ENCODE peak calls at places on chromosomes 3 and 15, in four cellular contexts. J is K562, H is Panc1, W is HepG2. M is an unnamed sample.

GRCh38 chr3:100993309-100993708 is at the start of gene ABI3BP:
- DNase-seq in J (no peak), H (no peak), W (no peak), M (peak)

GRCh38 chr3:42884324-42884723 is 8.6 kb upstream of the CYP8B1 start:
- DNase-seq in W (peak), H (no peak), J (no peak), M (no peak)

GRCh38 chr15:77266708-77267387 is 153.1 kb downstream of the PEAK1 start:
- DNase-seq in J (no peak), W (no peak), H (no peak), M (peak)

GRCh38 chr15:84969257-84969656 is 12.4 kb upstream of the PDE8A start:
- DNase-seq in H (no peak), W (no peak), J (no peak), M (no peak)

GRCh38 chr15:45612790-45613415 is 21.9 kb upstream of the SQOR start:
- DNase-seq in J (no peak), W (no peak), H (no peak), M (no peak)

GRCh38 chr3:74273091-74273490 is 341.4 kb downstream of the CNTN3 start:
- DNase-seq in W (no peak), H (no peak), J (no peak), M (no peak)

GRCh38 chr15:82737975-82738374 is 28.3 kb upstream of the AP3B2 start:
- DNase-seq in W (no peak), H (no peak), J (no peak), M (no peak)

GRCh38 chr3:169344465-169344864 is 319.0 kb downstream of the MECOM start:
- DNase-seq in W (no peak), J (no peak), H (no peak), M (no peak)

GRCh38 chr3:75180945-75181298 is 483.2 kb upstream of the FRG2C start:
- DNase-seq in W (no peak), H (no peak), J (no peak), M (no peak)

GRCh38 chr3:142353571-142353970 is 94.3 kb downstream of the XRN1 start:
- DNase-seq in J (no peak), W (no peak), H (no peak), M (no peak)

GRCh38 chr15:90203922-90204321 is 2.8 kb downstream of the SEMA4B start:
- DNase-seq in H (no peak), J (no peak), W (no peak), M (no peak)

GRCh38 chr3:129560269-129560787 is 17.4 kb downstream of the H1-8 start:
- DNase-seq in J (peak), H (no peak), W (no peak), M (no peak)

GRCh38 chr3:182920515-182921084 is 59.7 kb downstream of the DCUN1D1 start:
- DNase-seq in J (peak), W (no peak), H (no peak), M (peak)

GRCh38 chr3:134372405-134373277 is 1.6 kb downstream of the AMOTL2 start:
- DNase-seq in W (no peak), J (no peak), H (no peak), M (no peak)

GRCh38 chr3:114879059-114880031 is 267.7 kb downstream of the ZBTB20 start:
- DNase-seq in W (no peak), H (no peak), J (no peak), M (peak)

GRCh38 chr3:128322030-128323022 is 144.4 kb downstream of the DNAJB8 start:
- DNase-seq in W (no peak), J (peak), H (peak), M (no peak)

GRCh38 chr15:63605816-63606215 is 8.6 kb downstream of the FBXL22 start:
- DNase-seq in J (no peak), W (no peak), H (no peak), M (no peak)

DNA sequence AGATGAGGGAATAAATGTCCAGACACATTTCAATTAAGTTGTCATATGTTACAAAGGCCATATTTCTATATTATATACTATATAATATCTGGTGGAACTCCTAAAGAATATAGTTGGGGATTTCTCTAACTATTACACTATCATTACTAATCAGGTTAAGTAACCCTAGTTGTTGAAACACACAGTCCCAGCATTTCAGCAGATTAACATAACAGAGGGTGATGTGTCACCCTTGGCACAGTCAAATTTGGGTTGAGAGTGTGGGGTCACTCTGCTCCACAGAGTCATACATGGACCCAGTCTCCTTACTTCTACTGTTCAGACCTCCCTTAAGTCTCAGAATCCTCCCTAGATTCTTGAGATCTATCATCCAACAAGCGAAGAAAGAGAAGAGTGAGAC is 496.4 kb upstream of the MDFIC2 start:
- DNase-seq in W (no peak), H (no peak), J (no peak), M (no peak)
- TF ChIP-seq TCF7L2 in W (no peak), H (no peak), J (no peak), M (no peak)

GRCh38 chr3:16828815-16829214 is 55.9 kb upstream of the PLCL2 start:
- DNase-seq in J (peak), H (no peak), W (no peak), M (peak)
- TF ChIP-seq TCF7L2 in J (no peak), H (no peak), W (no peak), M (no peak)

DNA sequence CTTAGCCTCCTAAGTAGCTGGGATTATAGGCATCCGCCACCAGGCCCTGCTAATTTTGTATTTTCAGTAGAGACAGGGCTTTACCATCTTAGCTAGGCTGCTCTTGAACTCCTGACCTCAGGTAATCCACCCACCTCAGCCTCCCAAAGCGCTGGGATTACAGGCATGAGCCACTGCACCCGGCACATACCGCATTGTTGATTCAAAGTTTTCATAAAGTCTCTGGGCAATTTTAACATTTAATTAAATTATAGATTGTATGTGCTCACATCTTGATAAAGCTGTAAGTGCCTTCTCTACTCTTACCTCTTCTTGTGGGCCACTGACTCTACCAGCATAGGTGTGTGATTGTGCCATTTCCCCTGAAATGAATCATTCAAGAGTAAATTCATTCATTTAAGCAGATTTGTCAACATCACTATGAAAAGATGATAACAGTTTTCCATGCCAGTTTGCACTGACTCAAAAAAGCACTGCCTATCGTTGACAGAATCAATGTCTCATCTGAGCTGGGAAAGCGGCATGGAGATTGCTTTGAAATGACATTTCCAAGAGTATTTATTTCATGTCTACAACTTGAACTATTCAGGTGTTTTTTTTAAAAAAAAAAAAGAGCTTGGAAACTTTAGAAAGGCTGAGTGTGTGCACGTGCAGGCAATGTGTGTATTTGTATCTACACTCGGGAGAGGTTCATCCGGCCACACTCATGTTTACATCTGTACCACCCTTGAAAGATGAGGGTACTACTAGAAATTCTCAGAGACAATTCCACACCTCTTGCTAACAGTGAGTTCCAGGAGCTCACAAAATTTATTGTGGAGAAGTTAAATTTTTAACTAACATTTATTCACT is 3.4 kb downstream of the BCL2A1 start:
- DNase-seq in W (no peak), J (no peak), H (peak), M (no peak)
- TF ChIP-seq TCF7L2 in W (no peak), J (no peak), H (no peak), M (no peak)

GRCh38 chr3:116141724-116142123 is 303.6 kb downstream of the LSAMP start:
- DNase-seq in H (no peak), J (no peak), W (no peak), M (no peak)
- TF ChIP-seq TCF7L2 in H (no peak), J (no peak), W (no peak), M (no peak)

GRCh38 chr3:17179381-17180205 is 294.8 kb downstream of the PLCL2 start:
- DNase-seq in J (no peak), W (no peak), H (no peak), M (no peak)
- TF ChIP-seq TCF7L2 in J (no peak), W (no peak), H (no peak), M (no peak)

GRCh38 chr3:112133606-112134334 is 722 bp upstream of the GCSAM start:
- DNase-seq in W (no peak), J (no peak), H (no peak), M (no peak)

GRCh38 chr3:112132975-112133448 is at the start of gene GCSAM:
- DNase-seq in H (no peak), W (no peak), J (no peak), M (no peak)

GRCh38 chr3:112132554-112132953 is 494 bp downstream of the GCSAM start:
- DNase-seq in J (no peak), H (no peak), W (no peak), M (no peak)

GRCh38 chr3:112136046-112136445 is 3.0 kb upstream of the GCSAM start:
- DNase-seq in J (no peak), W (no peak), H (no peak), M (no peak)

GRCh38 chr3:112134335-112135124 is 1.5 kb upstream of the GCSAM start:
- DNase-seq in J (no peak), H (no peak), W (no peak), M (no peak)
- TF ChIP-seq TCF7L2 in J (no peak), H (no peak), W (no peak), M (no peak)

GRCh38 chr15:88802991-88803240 is 320 bp upstream of the ACAN start:
- DNase-seq in H (no peak), W (no peak), J (no peak), M (no peak)
- TF ChIP-seq TCF7L2 in H (no peak), W (no peak), J (no peak), M (no peak)

GRCh38 chr15:65085990-65086679 is 9.6 kb downstream of the KBTBD13 start:
- DNase-seq in W (peak), H (no peak), J (peak), M (peak)

GRCh38 chr15:65086680-65087111 is 10.2 kb downstream of the KBTBD13 start:
- DNase-seq in J (peak), W (no peak), H (no peak), M (no peak)

GRCh38 chr15:65087873-65088642 is 11.5 kb downstream of the KBTBD13 start:
- DNase-seq in J (no peak), H (no peak), W (no peak), M (no peak)

GRCh38 chr15:65088643-65089021 is 12.1 kb downstream of the KBTBD13 start:
- DNase-seq in W (peak), H (no peak), J (no peak), M (no peak)

GRCh38 chr15:65087411-65087810 is 10.9 kb downstream of the KBTBD13 start:
- DNase-seq in H (no peak), W (no peak), J (no peak), M (no peak)
- TF ChIP-seq TCF7L2 in H (no peak), W (no peak), J (no peak), M (no peak)

M was measured in HCT116.